ENCODE peak calls at places on chromosomes 12 and 14, in four cellular contexts. J, G, S and T are unnamed samples.

GRCh38 chr12:120538281-120539156 is 4.4 kb downstream of the RNF10 start:
- DNase-seq in S (peak), G (no peak), J (no peak), T (no peak)

GRCh38 chr14:61461808-61462275 is 140.5 kb downstream of the PRKCH start:
- DNase-seq in S (peak), J (peak), G (no peak), T (no peak)

GRCh38 chr14:105913861-105914260 is 387.5 kb downstream of the TMEM121 start:
- DNase-seq in S (no peak), G (no peak), J (no peak), T (no peak)

GRCh38 chr12:116525418-116526001 is 33.7 kb upstream of the MAP1LC3B2 start:
- DNase-seq in G (no peak), S (no peak), J (peak), T (no peak)

GRCh38 chr12:78331764-78332163 is 501.1 kb downstream of the NAV3 start:
- DNase-seq in J (no peak), G (no peak), S (no peak), T (no peak)

GRCh38 chr14:29789475-29789874 is 138.2 kb downstream of the PRKD1 start:
- DNase-seq in S (no peak), G (no peak), J (no peak), T (no peak)

GRCh38 chr12:129089576-129089975 is 236.3 kb downstream of the GLT1D1 start:
- DNase-seq in G (no peak), J (no peak), S (no peak), T (no peak)

GRCh38 chr12:85448548-85449139 is 168.6 kb downstream of the ALX1 start:
- DNase-seq in J (no peak), S (no peak), G (no peak), T (no peak)

GRCh38 chr12:52990206-52990605 is 16.1 kb upstream of the EIF4B start:
- DNase-seq in S (no peak), G (no peak), J (no peak), T (no peak)

GRCh38 chr14:20684662-20685456 is 499 bp downstream of the RNASE4 start:
- DNase-seq in J (peak), G (no peak), S (no peak), T (no peak)

GRCh38 chr12:104866286-104866685 is 91.8 kb downstream of the SLC41A2 start:
- DNase-seq in S (no peak), G (no peak), J (no peak), T (no peak)

GRCh38 chr12:3342051-3342450 is 149.0 kb upstream of the PRMT8 start:
- DNase-seq in G (peak), J (no peak), S (peak), T (no peak)

GRCh38 chr12:91173139-91173538 is 9.5 kb downstream of the DCN start:
- DNase-seq in S (no peak), G (no peak), J (no peak), T (no peak)

GRCh38 chr12:132084681-132085635 is 59.2 kb downstream of the DDX51 start:
- DNase-seq in S (peak), G (no peak), J (no peak), T (no peak)

GRCh38 chr12:47876404-47876960 is 28.3 kb downstream of the VDR start:
- DNase-seq in G (no peak), S (no peak), J (no peak), T (no peak)

GRCh38 chr14:55026793-55027560 is at the start of the genes SOCS4 and WDHD1:
- DNase-seq in G (peak), S (peak), J (peak), T (peak)

GRCh38 chr14:84969501-84969900 is 560.4 kb upstream of the FLRT2 start:
- DNase-seq in S (no peak), J (no peak), G (no peak), T (no peak)

GRCh38 chr12:131607658-131608447 is 103.0 kb upstream of the SFSWAP start:
- DNase-seq in S (no peak), J (no peak), G (no peak), T (peak)

GRCh38 chr12:27504506-27504905 is 19.5 kb upstream of the PPFIBP1 start:
- DNase-seq in G (no peak), J (no peak), S (no peak), T (no peak)

GRCh38 chr12:112885204-112885603 is 21.6 kb upstream of the OAS1 start:
- DNase-seq in G (no peak), S (no peak), J (no peak), T (no peak)

DNA sequence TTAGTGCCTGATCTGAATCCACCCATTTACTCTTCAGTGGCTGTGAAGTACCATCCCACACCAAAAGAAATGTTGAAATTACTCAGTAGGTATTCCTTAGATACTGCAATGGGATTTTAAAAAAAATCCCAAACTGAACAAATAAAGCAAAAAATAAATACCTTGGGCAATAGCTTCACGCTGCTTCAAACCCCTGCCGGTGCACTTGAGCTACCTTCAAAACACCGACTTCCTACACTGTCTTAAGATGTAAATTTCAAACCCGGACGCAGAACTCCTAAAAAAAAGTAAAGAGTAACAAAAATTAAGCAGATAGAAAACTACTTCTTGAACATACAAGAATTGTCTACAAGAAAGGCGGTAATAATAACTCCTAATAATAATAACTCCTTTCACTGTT is 677 bp downstream of the ABCC9 start:
- DNase-seq in S (no peak), J (no peak), G (no peak), T (no peak)
- H3K4me3 ChIP-seq in S (peak), J (no peak), G (peak), T (no peak)

GRCh38 chr12:107360472-107360871 is 267.1 kb upstream of the CRY1 start:
- DNase-seq in S (no peak), J (no peak), G (no peak), T (no peak)
- TF ChIP-seq EGR1 in S (no peak), J (no peak), G (no peak), T (no peak)

GRCh38 chr14:94026173-94026885 is at the start of gene OTUB2:
- DNase-seq in J (peak), S (peak), G (peak), T (peak)
- H3K4me3 ChIP-seq in J (peak), S (peak), G (peak), T (peak)

DNA sequence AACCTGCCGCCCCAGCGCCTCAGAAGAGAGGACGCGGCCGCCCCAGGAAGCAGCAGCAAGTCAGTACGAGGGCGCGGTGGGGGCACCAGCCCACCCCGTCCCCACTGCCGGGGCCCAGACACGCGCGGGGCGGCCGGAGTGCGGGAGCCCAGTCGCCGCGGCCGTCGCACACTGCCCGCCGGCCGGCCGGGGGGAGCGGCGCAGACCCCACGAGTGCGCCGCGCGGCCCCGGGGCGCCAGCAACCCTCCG is 965 bp downstream of the HMGA2 start:
- DNase-seq in S (no peak), J (no peak), G (no peak), T (no peak)
- TF ChIP-seq EGR1 in S (no peak), J (no peak), G (no peak), T (no peak)

GRCh38 chr12:114669501-114670256 is 14.3 kb downstream of the TBX3 start:
- DNase-seq in G (no peak), S (no peak), J (no peak), T (no peak)
- H3K4me3 ChIP-seq in G (no peak), S (no peak), J (no peak), T (no peak)